ENCODE peak calls at places on chromosomes 5 and 9, in ten cellular contexts. One of them, this sample, is unnamed.

GRCh38 chr5:124193371-124193789 is 553.1 kb downstream of the ZNF608 start:
- DNase-seq in OCI-LY7: no peak
- DNase-seq in adipocyte: peak; percentile 58
- DNase-seq in Caco-2: no peak
- DNase-seq in fibroblast of pulmonary artery: peak; percentile 70
- DNase-seq in SJSA1: no peak
- DNase-seq in prostate gland: no peak
- DNase-seq in BE2C: peak; percentile 67
- DNase-seq in endothelial cell of umbilical vein: peak; percentile 56
- DNase-seq in CD8-positive, alpha-beta memory T cell: no peak
- DNase-seq in this sample: no peak

GRCh38 chr5:159969966-159970365 is 39.0 kb upstream of the TTC1 start:
- DNase-seq in OCI-LY7: no peak
- DNase-seq in adipocyte: no peak
- DNase-seq in Caco-2: no peak
- DNase-seq in fibroblast of pulmonary artery: no peak
- DNase-seq in SJSA1: no peak
- DNase-seq in prostate gland: no peak
- DNase-seq in BE2C: no peak
- DNase-seq in endothelial cell of umbilical vein: no peak
- DNase-seq in CD8-positive, alpha-beta memory T cell: no peak
- DNase-seq in this sample: no peak

GRCh38 chr5:151092750-151093149 is 11.9 kb upstream of the TNIP1 start:
- DNase-seq in OCI-LY7: no peak
- DNase-seq in adipocyte: peak; percentile 77
- DNase-seq in Caco-2: no peak
- DNase-seq in fibroblast of pulmonary artery: peak; percentile 72
- DNase-seq in SJSA1: peak; percentile 79
- DNase-seq in prostate gland: no peak
- DNase-seq in BE2C: no peak
- DNase-seq in endothelial cell of umbilical vein: no peak
- DNase-seq in CD8-positive, alpha-beta memory T cell: no peak
- DNase-seq in this sample: no peak

GRCh38 chr5:16502866-16503265 is 37.3 kb upstream of the ZNF622 start:
- DNase-seq in OCI-LY7: no peak
- DNase-seq in adipocyte: peak; percentile 55
- DNase-seq in Caco-2: no peak
- DNase-seq in fibroblast of pulmonary artery: no peak
- DNase-seq in SJSA1: peak; percentile 40
- DNase-seq in prostate gland: no peak
- DNase-seq in BE2C: no peak
- DNase-seq in endothelial cell of umbilical vein: no peak
- DNase-seq in CD8-positive, alpha-beta memory T cell: no peak
- DNase-seq in this sample: no peak

GRCh38 chr9:118336167-118336951 is 632.2 kb downstream of the TLR4 start:
- DNase-seq in OCI-LY7: no peak
- DNase-seq in adipocyte: no peak
- DNase-seq in Caco-2: no peak
- DNase-seq in fibroblast of pulmonary artery: no peak
- DNase-seq in SJSA1: no peak
- DNase-seq in prostate gland: no peak
- DNase-seq in BE2C: no peak
- DNase-seq in endothelial cell of umbilical vein: no peak
- DNase-seq in CD8-positive, alpha-beta memory T cell: no peak
- DNase-seq in this sample: no peak

GRCh38 chr5:180619563-180619915 is 28.2 kb upstream of the SCGB3A1 start:
- DNase-seq in OCI-LY7: no peak
- DNase-seq in adipocyte: no peak
- DNase-seq in Caco-2: no peak
- DNase-seq in fibroblast of pulmonary artery: no peak
- DNase-seq in SJSA1: no peak
- DNase-seq in prostate gland: no peak
- DNase-seq in BE2C: no peak
- DNase-seq in endothelial cell of umbilical vein: no peak
- DNase-seq in CD8-positive, alpha-beta memory T cell: no peak
- DNase-seq in this sample: no peak

GRCh38 chr5:41097642-41098041 is 26.5 kb upstream of the MROH2B start:
- DNase-seq in OCI-LY7: peak; percentile 51
- DNase-seq in adipocyte: no peak
- DNase-seq in Caco-2: no peak
- DNase-seq in fibroblast of pulmonary artery: no peak
- DNase-seq in SJSA1: no peak
- DNase-seq in prostate gland: no peak
- DNase-seq in BE2C: no peak
- DNase-seq in endothelial cell of umbilical vein: no peak
- DNase-seq in CD8-positive, alpha-beta memory T cell: no peak
- DNase-seq in this sample: no peak

GRCh38 chr5:92505925-92506324 is 1075.1 kb downstream of the NR2F1-AS1 start:
- DNase-seq in OCI-LY7: no peak
- DNase-seq in adipocyte: peak; percentile 34
- DNase-seq in Caco-2: no peak
- DNase-seq in fibroblast of pulmonary artery: peak; percentile 29
- DNase-seq in SJSA1: peak; percentile 15
- DNase-seq in prostate gland: no peak
- DNase-seq in BE2C: no peak
- DNase-seq in endothelial cell of umbilical vein: peak; percentile 45
- DNase-seq in CD8-positive, alpha-beta memory T cell: no peak
- DNase-seq in this sample: no peak

GRCh38 chr5:54673523-54674225 is 156.1 kb downstream of the SNX18 start:
- DNase-seq in OCI-LY7: peak; percentile 14
- DNase-seq in adipocyte: no peak
- DNase-seq in Caco-2: no peak
- DNase-seq in fibroblast of pulmonary artery: peak; percentile 81
- DNase-seq in SJSA1: no peak
- DNase-seq in prostate gland: no peak
- DNase-seq in BE2C: no peak
- DNase-seq in endothelial cell of umbilical vein: no peak
- DNase-seq in CD8-positive, alpha-beta memory T cell: peak; percentile 17
- DNase-seq in this sample: no peak

GRCh38 chr5:51378778-51379652 is 4.2 kb upstream of the ISL1 start:
- DNase-seq in OCI-LY7: no peak
- DNase-seq in adipocyte: no peak
- DNase-seq in Caco-2: no peak
- DNase-seq in fibroblast of pulmonary artery: no peak
- DNase-seq in SJSA1: no peak
- DNase-seq in prostate gland: no peak
- DNase-seq in BE2C: peak; percentile 44
- DNase-seq in endothelial cell of umbilical vein: peak; percentile 14
- DNase-seq in CD8-positive, alpha-beta memory T cell: no peak
- DNase-seq in this sample: peak; percentile 79

GRCh38 chr9:77987880-77988525 is 43.6 kb downstream of the GNAQ start:
- DNase-seq in OCI-LY7: no peak
- DNase-seq in adipocyte: no peak
- DNase-seq in Caco-2: no peak
- DNase-seq in fibroblast of pulmonary artery: no peak
- DNase-seq in SJSA1: no peak
- DNase-seq in prostate gland: no peak
- DNase-seq in BE2C: no peak
- DNase-seq in endothelial cell of umbilical vein: peak; percentile 39
- DNase-seq in CD8-positive, alpha-beta memory T cell: no peak
- DNase-seq in this sample: no peak

GRCh38 chr5:143073761-143074160 is 303.6 kb downstream of the ARHGAP26 start:
- DNase-seq in OCI-LY7: no peak
- DNase-seq in adipocyte: no peak
- DNase-seq in Caco-2: no peak
- DNase-seq in fibroblast of pulmonary artery: no peak
- DNase-seq in SJSA1: no peak
- DNase-seq in prostate gland: no peak
- DNase-seq in BE2C: no peak
- DNase-seq in endothelial cell of umbilical vein: no peak
- DNase-seq in CD8-positive, alpha-beta memory T cell: no peak
- DNase-seq in this sample: no peak

GRCh38 chr5:91137647-91138046 is 245.5 kb downstream of the ARRDC3 start:
- DNase-seq in OCI-LY7: no peak
- DNase-seq in adipocyte: no peak
- DNase-seq in Caco-2: no peak
- DNase-seq in fibroblast of pulmonary artery: no peak
- DNase-seq in SJSA1: no peak
- DNase-seq in prostate gland: no peak
- DNase-seq in BE2C: no peak
- DNase-seq in endothelial cell of umbilical vein: no peak
- DNase-seq in CD8-positive, alpha-beta memory T cell: no peak
- DNase-seq in this sample: no peak

GRCh38 chr5:180460834-180461233 is 33.3 kb upstream of the CNOT6 start:
- DNase-seq in OCI-LY7: no peak
- DNase-seq in adipocyte: no peak
- DNase-seq in Caco-2: no peak
- DNase-seq in fibroblast of pulmonary artery: no peak
- DNase-seq in SJSA1: no peak
- DNase-seq in prostate gland: no peak
- DNase-seq in BE2C: no peak
- DNase-seq in endothelial cell of umbilical vein: no peak
- DNase-seq in CD8-positive, alpha-beta memory T cell: no peak
- DNase-seq in this sample: no peak

GRCh38 chr9:133252301-133252776 is 22.7 kb downstream of the ABO start:
- DNase-seq in OCI-LY7: no peak
- DNase-seq in adipocyte: no peak
- DNase-seq in Caco-2: no peak
- DNase-seq in fibroblast of pulmonary artery: no peak
- DNase-seq in SJSA1: no peak
- DNase-seq in prostate gland: no peak
- DNase-seq in BE2C: no peak
- DNase-seq in endothelial cell of umbilical vein: no peak
- DNase-seq in CD8-positive, alpha-beta memory T cell: no peak
- DNase-seq in this sample: no peak
- H3K4me3 ChIP-seq in OCI-LY7: no peak overlapping the region
- H3K4me3 ChIP-seq in adipocyte: no peak overlapping the region
- H3K4me3 ChIP-seq in Caco-2: no peak overlapping the region
- H3K4me3 ChIP-seq in fibroblast of pulmonary artery: no peak overlapping the region
- H3K4me3 ChIP-seq in SJSA1: no peak overlapping the region
- H3K4me3 ChIP-seq in prostate gland: no peak overlapping the region
- H3K4me3 ChIP-seq in BE2C: no peak overlapping the region
- H3K4me3 ChIP-seq in endothelial cell of umbilical vein: no peak overlapping the region
- H3K4me3 ChIP-seq in CD8-positive, alpha-beta memory T cell: no peak overlapping the region
- H3K4me3 ChIP-seq in this sample: no peak overlapping the region

GRCh38 chr5:3592298-3592697 is 3.3 kb upstream of the IRX1 start:
- DNase-seq in OCI-LY7: no peak
- DNase-seq in adipocyte: no peak
- DNase-seq in Caco-2: no peak
- DNase-seq in fibroblast of pulmonary artery: no peak
- DNase-seq in SJSA1: no peak
- DNase-seq in prostate gland: no peak
- DNase-seq in BE2C: no peak
- DNase-seq in endothelial cell of umbilical vein: no peak
- DNase-seq in CD8-positive, alpha-beta memory T cell: no peak
- DNase-seq in this sample: peak; percentile 82

GRCh38 chr5:3593771-3594513 is 1.7 kb upstream of the IRX1 start:
- DNase-seq in OCI-LY7: no peak
- DNase-seq in adipocyte: no peak
- DNase-seq in Caco-2: no peak
- DNase-seq in fibroblast of pulmonary artery: no peak
- DNase-seq in SJSA1: no peak
- DNase-seq in prostate gland: no peak
- DNase-seq in BE2C: no peak
- DNase-seq in endothelial cell of umbilical vein: no peak
- DNase-seq in CD8-positive, alpha-beta memory T cell: no peak
- DNase-seq in this sample: peak; percentile 66

GRCh38 chr5:3596261-3596825 is 711 bp downstream of the IRX1 start:
- DNase-seq in OCI-LY7: no peak
- DNase-seq in adipocyte: no peak
- DNase-seq in Caco-2: no peak
- DNase-seq in fibroblast of pulmonary artery: no peak
- DNase-seq in SJSA1: no peak
- DNase-seq in prostate gland: no peak
- DNase-seq in BE2C: no peak
- DNase-seq in endothelial cell of umbilical vein: no peak
- DNase-seq in CD8-positive, alpha-beta memory T cell: no peak
- DNase-seq in this sample: peak; percentile 78

GRCh38 chr5:3595102-3595961 is at the start of gene IRX1:
- DNase-seq in OCI-LY7: no peak
- DNase-seq in adipocyte: no peak
- DNase-seq in Caco-2: no peak
- DNase-seq in fibroblast of pulmonary artery: no peak
- DNase-seq in SJSA1: no peak
- DNase-seq in prostate gland: no peak
- DNase-seq in BE2C: no peak
- DNase-seq in endothelial cell of umbilical vein: no peak
- DNase-seq in CD8-positive, alpha-beta memory T cell: no peak
- DNase-seq in this sample: peak; percentile 88

GRCh38 chr5:3594514-3595101 is 1.0 kb upstream of the IRX1 start:
- DNase-seq in OCI-LY7: no peak
- DNase-seq in adipocyte: no peak
- DNase-seq in Caco-2: no peak
- DNase-seq in fibroblast of pulmonary artery: no peak
- DNase-seq in SJSA1: no peak
- DNase-seq in prostate gland: no peak
- DNase-seq in BE2C: no peak
- DNase-seq in endothelial cell of umbilical vein: no peak
- DNase-seq in CD8-positive, alpha-beta memory T cell: no peak
- DNase-seq in this sample: peak; percentile 84
- H3K4me3 ChIP-seq in OCI-LY7: no peak overlapping the region
- H3K4me3 ChIP-seq in adipocyte: peak overlapping the region; percentile 78
- H3K4me3 ChIP-seq in Caco-2: no peak overlapping the region
- H3K4me3 ChIP-seq in fibroblast of pulmonary artery: no peak overlapping the region
- H3K4me3 ChIP-seq in SJSA1: no peak overlapping the region
- H3K4me3 ChIP-seq in prostate gland: no peak overlapping the region
- H3K4me3 ChIP-seq in BE2C: no peak overlapping the region
- H3K4me3 ChIP-seq in endothelial cell of umbilical vein: no peak overlapping the region
- H3K4me3 ChIP-seq in CD8-positive, alpha-beta memory T cell: no peak overlapping the region
- H3K4me3 ChIP-seq in this sample: peak overlapping the region; percentile 49

GRCh38 chr5:136028782-136029742 is at the start of gene TGFBI:
- DNase-seq in OCI-LY7: no peak
- DNase-seq in adipocyte: peak; percentile 88
- DNase-seq in Caco-2: peak; percentile 82
- DNase-seq in fibroblast of pulmonary artery: peak; percentile 73
- DNase-seq in SJSA1: peak; percentile 74
- DNase-seq in prostate gland: peak; percentile 45
- DNase-seq in BE2C: no peak
- DNase-seq in endothelial cell of umbilical vein: peak; percentile 47
- DNase-seq in CD8-positive, alpha-beta memory T cell: no peak
- DNase-seq in this sample: peak; percentile 90
- H3K4me3 ChIP-seq in OCI-LY7: no peak within 1 kb of the TSS
- H3K4me3 ChIP-seq in adipocyte: peak within 1 kb of the TSS; percentile 81
- H3K4me3 ChIP-seq in Caco-2: peak within 1 kb of the TSS; percentile 58
- H3K4me3 ChIP-seq in fibroblast of pulmonary artery: peak within 1 kb of the TSS; percentile 75
- H3K4me3 ChIP-seq in SJSA1: peak within 1 kb of the TSS; percentile 48
- H3K4me3 ChIP-seq in prostate gland: peak within 1 kb of the TSS; percentile 29
- H3K4me3 ChIP-seq in BE2C: no peak within 1 kb of the TSS
- H3K4me3 ChIP-seq in endothelial cell of umbilical vein: peak within 1 kb of the TSS; percentile 22
- H3K4me3 ChIP-seq in CD8-positive, alpha-beta memory T cell: no peak within 1 kb of the TSS
- H3K4me3 ChIP-seq in this sample: peak within 1 kb of the TSS; percentile 68

DNA sequence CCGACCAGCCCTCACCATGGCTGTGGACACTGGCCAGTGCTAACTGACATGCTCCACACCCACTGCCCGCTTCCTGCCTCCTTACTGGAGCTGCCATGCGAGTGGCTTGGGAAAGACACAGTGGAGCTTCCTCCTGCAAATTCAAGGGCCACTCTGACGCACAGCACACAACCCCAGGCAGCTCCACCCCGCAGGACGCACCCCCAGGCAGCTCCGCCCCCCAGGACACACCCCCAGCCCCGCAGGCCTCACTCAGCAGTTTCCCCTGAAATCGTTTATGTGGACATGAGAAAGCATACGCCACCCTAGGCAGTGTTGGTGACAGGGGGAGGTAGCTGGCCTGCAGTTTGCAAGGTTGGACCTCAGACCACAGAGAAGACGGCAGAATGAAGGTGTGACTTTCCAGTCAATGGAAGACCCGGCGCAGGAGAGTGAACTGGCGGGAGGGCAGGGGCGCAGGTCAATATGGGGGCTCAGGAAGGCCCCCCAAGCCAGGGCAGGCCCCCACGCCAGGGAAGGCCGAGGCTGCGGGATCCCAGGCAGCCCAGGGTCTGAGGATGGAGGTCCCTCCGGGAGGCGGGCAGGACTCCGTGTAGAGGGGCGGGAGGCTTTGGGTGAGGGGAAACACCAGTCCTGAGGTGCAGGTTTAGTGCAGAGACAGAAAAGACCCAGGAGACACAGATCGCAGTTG is 21.6 kb downstream of the LPCAT1 start:
- DNase-seq in OCI-LY7: peak; percentile 26
- DNase-seq in adipocyte: no peak
- DNase-seq in Caco-2: no peak
- DNase-seq in fibroblast of pulmonary artery: no peak
- DNase-seq in SJSA1: no peak
- DNase-seq in prostate gland: no peak
- DNase-seq in BE2C: no peak
- DNase-seq in endothelial cell of umbilical vein: no peak
- DNase-seq in CD8-positive, alpha-beta memory T cell: peak; percentile 58
- DNase-seq in this sample: peak; percentile 71
- H3K4me3 ChIP-seq in OCI-LY7: no peak overlapping the region
- H3K4me3 ChIP-seq in adipocyte: no peak overlapping the region
- H3K4me3 ChIP-seq in Caco-2: no peak overlapping the region
- H3K4me3 ChIP-seq in fibroblast of pulmonary artery: no peak overlapping the region
- H3K4me3 ChIP-seq in SJSA1: no peak overlapping the region
- H3K4me3 ChIP-seq in prostate gland: no peak overlapping the region
- H3K4me3 ChIP-seq in BE2C: no peak overlapping the region
- H3K4me3 ChIP-seq in endothelial cell of umbilical vein: no peak overlapping the region
- H3K4me3 ChIP-seq in CD8-positive, alpha-beta memory T cell: no peak overlapping the region
- H3K4me3 ChIP-seq in this sample: no peak overlapping the region